ENCODE peak calls at places on chromosomes 5 and 9, in four cellular contexts. S, L, G and D are unnamed samples.

GRCh38 chr9:124282442-124283231 is 24.9 kb downstream of the NEK6 start:
- DNase-seq in S (peak), L (no peak), G (no peak), D (no peak)

GRCh38 chr5:13214182-13214581 is 730.3 kb downstream of the DNAH5 start:
- DNase-seq in S (no peak), L (no peak), G (no peak), D (no peak)

GRCh38 chr5:7848296-7848695 is 2.6 kb downstream of the CFAP90 start:
- DNase-seq in S (no peak), L (no peak), G (no peak), D (no peak)

GRCh38 chr5:133116601-133117000 is 64.8 kb downstream of the HSPA4 start:
- DNase-seq in S (peak), L (no peak), G (no peak), D (no peak)

GRCh38 chr9:93207326-93207814 is 23.4 kb downstream of the WNK2 start:
- DNase-seq in S (no peak), L (no peak), G (no peak), D (no peak)

GRCh38 chr9:112325127-112325526 is 8.3 kb downstream of the PTBP3 start:
- DNase-seq in S (no peak), L (no peak), G (no peak), D (no peak)

GRCh38 chr5:123371575-123372179 is 51.5 kb downstream of the CEP120 start:
- DNase-seq in S (peak), L (peak), G (no peak), D (no peak)

GRCh38 chr5:102856374-102856748 is 101.3 kb downstream of the PAM start:
- DNase-seq in S (no peak), L (no peak), G (no peak), D (no peak)

GRCh38 chr5:91098581-91098980 is 284.5 kb downstream of the ARRDC3 start:
- DNase-seq in S (no peak), L (no peak), G (no peak), D (no peak)

GRCh38 chr9:126499005-126499910 is 114.5 kb upstream of the LMX1B start:
- DNase-seq in S (no peak), L (peak), G (no peak), D (no peak)

GRCh38 chr5:68253612-68254341 is 38.2 kb downstream of the PIK3R1 start:
- DNase-seq in S (no peak), L (no peak), G (no peak), D (no peak)

GRCh38 chr5:68258531-68258930 is 43.0 kb downstream of the PIK3R1 start:
- DNase-seq in S (no peak), L (no peak), G (no peak), D (no peak)

GRCh38 chr5:68252678-68253520 is 37.3 kb downstream of the PIK3R1 start:
- DNase-seq in S (peak), L (peak), G (peak), D (peak)

GRCh38 chr5:68257207-68257606 is 41.7 kb downstream of the PIK3R1 start:
- DNase-seq in S (no peak), L (no peak), G (no peak), D (no peak)

GRCh38 chr5:68255305-68256130 is 40.0 kb downstream of the PIK3R1 start:
- DNase-seq in S (no peak), L (no peak), G (no peak), D (no peak)
- H3K27ac ChIP-seq in S (peak), L (no peak), G (no peak), D (no peak)

GRCh38 chr5:17185776-17186175 is 31.7 kb upstream of the BASP1 start:
- DNase-seq in S (no peak), L (no peak), G (peak), D (no peak)

GRCh38 chr5:17185349-17185748 is 32.1 kb upstream of the BASP1 start:
- DNase-seq in S (no peak), L (no peak), G (no peak), D (no peak)

GRCh38 chr5:17186271-17186670 is 31.2 kb upstream of the BASP1 start:
- DNase-seq in S (no peak), L (no peak), G (no peak), D (no peak)

GRCh38 chr5:17182966-17183365 is 34.5 kb upstream of the BASP1 start:
- DNase-seq in S (no peak), L (no peak), G (no peak), D (no peak)

DNA sequence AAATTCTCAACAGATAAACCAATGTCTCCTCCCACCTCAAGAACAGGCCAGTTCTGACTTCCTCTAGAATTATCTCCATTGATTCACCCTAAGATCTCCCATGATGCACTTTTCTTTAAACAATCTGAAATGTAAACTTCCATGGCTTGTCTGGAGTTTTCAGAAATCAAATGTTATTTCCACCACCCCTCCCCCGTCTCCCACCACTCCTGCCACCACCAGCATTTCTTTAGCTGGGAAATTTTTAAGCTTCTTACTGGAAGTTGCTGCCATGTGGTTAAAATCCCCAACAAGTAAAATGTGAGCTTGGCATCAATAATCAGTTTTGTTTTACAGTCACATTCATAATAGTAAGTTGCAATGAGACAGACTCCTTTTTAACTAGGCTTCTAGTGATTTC is 32.8 kb upstream of the BASP1 start:
- DNase-seq in S (no peak), L (no peak), G (no peak), D (no peak)
- H3K27ac ChIP-seq in S (no peak), L (peak), G (peak), D (no peak)

GRCh38 chr9:106892632-106893031 is 29.7 kb downstream of the ZNF462 start:
- DNase-seq in S (peak), L (peak), G (peak), D (peak)

GRCh38 chr9:106896695-106897094 is 33.7 kb downstream of the ZNF462 start:
- DNase-seq in S (no peak), L (no peak), G (no peak), D (no peak)

GRCh38 chr9:106890621-106891020 is 27.7 kb downstream of the ZNF462 start:
- DNase-seq in S (no peak), L (no peak), G (no peak), D (no peak)

GRCh38 chr9:106891286-106891685 is 28.3 kb downstream of the ZNF462 start:
- DNase-seq in S (no peak), L (no peak), G (no peak), D (no peak)

GRCh38 chr9:106893088-106893487 is 30.1 kb downstream of the ZNF462 start:
- DNase-seq in S (no peak), L (peak), G (no peak), D (no peak)
- H3K27ac ChIP-seq in S (peak), L (peak), G (peak), D (peak)

DNA sequence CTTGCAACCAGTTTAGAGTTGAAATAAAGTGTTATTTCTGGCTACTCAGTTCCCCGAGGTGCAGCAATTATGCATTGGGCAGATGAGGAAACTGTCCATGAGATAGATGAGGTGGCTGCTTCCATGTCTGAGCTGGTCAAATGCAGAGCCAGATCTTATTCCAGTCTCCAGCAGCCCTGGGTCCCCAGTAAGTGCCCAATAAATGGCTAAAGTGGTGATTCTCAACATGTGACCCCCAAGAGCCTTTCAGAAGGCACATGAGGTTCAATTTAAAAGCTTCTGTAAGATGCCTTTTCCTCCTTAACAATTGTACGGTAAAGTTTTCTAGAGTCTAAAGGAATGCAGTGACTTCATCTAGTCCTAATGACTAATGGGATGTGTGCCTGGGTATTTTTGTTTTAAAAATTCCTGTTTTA is 17.5 kb downstream of the ATOX1 start:
- DNase-seq in S (no peak), L (no peak), G (no peak), D (peak)
- H3K27ac ChIP-seq in S (peak), L (peak), G (peak), D (peak)